ENCODE peak calls at places on chromosomes 1 and 21, in nine cellular contexts. One of them, this sample, is unnamed.

GRCh38 chr1:151294748-151295462 is 12.8 kb downstream of the ZNF687 start:
- DNase-seq in LoVo: no peak
- DNase-seq in sciatic nerve: no peak
- DNase-seq in NCI-H774: no peak
- DNase-seq in stimulated activated CD4-positive, alpha-beta T cell treated with anti-CD3 and anti-CD28 coated beads, Interleukin-4, amount 100 ng/mL, for 24 hours: no peak
- DNase-seq in Right ventricle myocardium superior: no peak
- DNase-seq in NCI-H2029 treated with DMSO at 0.1 percent for 48 hours: no peak
- DNase-seq in IMR-90: no peak
- DNase-seq in fibroblast of lung: no peak
- DNase-seq in this sample: no peak

GRCh38 chr1:32859915-32860314 is 10.8 kb downstream of the FNDC5 start:
- DNase-seq in LoVo: no peak
- DNase-seq in sciatic nerve: no peak
- DNase-seq in NCI-H774: no peak
- DNase-seq in stimulated activated CD4-positive, alpha-beta T cell treated with anti-CD3 and anti-CD28 coated beads, Interleukin-4, amount 100 ng/mL, for 24 hours: no peak
- DNase-seq in Right ventricle myocardium superior: no peak
- DNase-seq in NCI-H2029 treated with DMSO at 0.1 percent for 48 hours: no peak
- DNase-seq in IMR-90: no peak
- DNase-seq in fibroblast of lung: no peak
- DNase-seq in this sample: no peak

GRCh38 chr21:25313891-25314646 is 293.2 kb downstream of the MRPL39 start:
- DNase-seq in LoVo: no peak
- DNase-seq in sciatic nerve: no peak
- DNase-seq in NCI-H774: no peak
- DNase-seq in stimulated activated CD4-positive, alpha-beta T cell treated with anti-CD3 and anti-CD28 coated beads, Interleukin-4, amount 100 ng/mL, for 24 hours: no peak
- DNase-seq in Right ventricle myocardium superior: no peak
- DNase-seq in NCI-H2029 treated with DMSO at 0.1 percent for 48 hours: no peak
- DNase-seq in IMR-90: peak
- DNase-seq in fibroblast of lung: peak
- DNase-seq in this sample: no peak

GRCh38 chr1:116485976-116486375 is 84.8 kb downstream of the CD58 start:
- DNase-seq in LoVo: no peak
- DNase-seq in sciatic nerve: no peak
- DNase-seq in NCI-H774: no peak
- DNase-seq in stimulated activated CD4-positive, alpha-beta T cell treated with anti-CD3 and anti-CD28 coated beads, Interleukin-4, amount 100 ng/mL, for 24 hours: no peak
- DNase-seq in Right ventricle myocardium superior: no peak
- DNase-seq in NCI-H2029 treated with DMSO at 0.1 percent for 48 hours: no peak
- DNase-seq in IMR-90: peak
- DNase-seq in fibroblast of lung: peak
- DNase-seq in this sample: no peak

GRCh38 chr1:208178091-208178529 is 66.1 kb downstream of the PLXNA2 start:
- DNase-seq in LoVo: peak
- DNase-seq in sciatic nerve: no peak
- DNase-seq in NCI-H774: peak
- DNase-seq in stimulated activated CD4-positive, alpha-beta T cell treated with anti-CD3 and anti-CD28 coated beads, Interleukin-4, amount 100 ng/mL, for 24 hours: no peak
- DNase-seq in Right ventricle myocardium superior: no peak
- DNase-seq in NCI-H2029 treated with DMSO at 0.1 percent for 48 hours: peak
- DNase-seq in IMR-90: no peak
- DNase-seq in fibroblast of lung: no peak
- DNase-seq in this sample: no peak

GRCh38 chr1:181660621-181661020 is 177.3 kb downstream of the CACNA1E start:
- DNase-seq in LoVo: no peak
- DNase-seq in sciatic nerve: no peak
- DNase-seq in NCI-H774: no peak
- DNase-seq in stimulated activated CD4-positive, alpha-beta T cell treated with anti-CD3 and anti-CD28 coated beads, Interleukin-4, amount 100 ng/mL, for 24 hours: no peak
- DNase-seq in Right ventricle myocardium superior: no peak
- DNase-seq in NCI-H2029 treated with DMSO at 0.1 percent for 48 hours: no peak
- DNase-seq in IMR-90: no peak
- DNase-seq in fibroblast of lung: no peak
- DNase-seq in this sample: no peak

GRCh38 chr1:173043253-173043652 is 7.5 kb downstream of the TNFSF18 start:
- DNase-seq in LoVo: peak
- DNase-seq in sciatic nerve: no peak
- DNase-seq in NCI-H774: no peak
- DNase-seq in stimulated activated CD4-positive, alpha-beta T cell treated with anti-CD3 and anti-CD28 coated beads, Interleukin-4, amount 100 ng/mL, for 24 hours: no peak
- DNase-seq in Right ventricle myocardium superior: no peak
- DNase-seq in NCI-H2029 treated with DMSO at 0.1 percent for 48 hours: no peak
- DNase-seq in IMR-90: peak
- DNase-seq in fibroblast of lung: peak
- DNase-seq in this sample: no peak

GRCh38 chr1:162210171-162210570 is 140.7 kb downstream of the NOS1AP start:
- DNase-seq in LoVo: no peak
- DNase-seq in sciatic nerve: no peak
- DNase-seq in NCI-H774: no peak
- DNase-seq in stimulated activated CD4-positive, alpha-beta T cell treated with anti-CD3 and anti-CD28 coated beads, Interleukin-4, amount 100 ng/mL, for 24 hours: no peak
- DNase-seq in Right ventricle myocardium superior: no peak
- DNase-seq in NCI-H2029 treated with DMSO at 0.1 percent for 48 hours: no peak
- DNase-seq in IMR-90: no peak
- DNase-seq in fibroblast of lung: no peak
- DNase-seq in this sample: no peak